ENCODE peak calls at places on chromosomes 13 and 19, in ten cellular contexts. A, F, S, K, W, N, R, V, H and Y are unnamed samples.

GRCh38 chr13:29791997-29792775 is 58.2 kb downstream of the UBL3 start:
- DNase-seq in S (no peak), V (no peak), N (no peak), H (no peak), W (peak; percentile 24), K (no peak), A (no peak), F (no peak), R (no peak), Y (no peak)

GRCh38 chr13:101303512-101303911 is 112.8 kb downstream of the NALCN start:
- DNase-seq in W (no peak), V (no peak), H (no peak), A (no peak), K (no peak), F (no peak), S (no peak), R (no peak), N (no peak), Y (no peak)

GRCh38 chr19:35211545-35212230 is 16.9 kb downstream of the FAM187B start:
- DNase-seq in K (peak; percentile 53), F (peak; percentile 89), V (peak; percentile 80), W (no peak), N (no peak), A (no peak), S (peak; percentile 77), R (no peak), H (peak; percentile 68), Y (no peak)

GRCh38 chr19:16193466-16193865 is 4.2 kb upstream of the AP1M1 start:
- DNase-seq in R (no peak), A (no peak), N (no peak), K (no peak), V (no peak), F (no peak), H (no peak), S (peak; percentile 33), W (no peak), Y (no peak)

GRCh38 chr13:44403720-44404063 is 30.1 kb downstream of the SERP2 start:
- DNase-seq in H (no peak), N (no peak), K (no peak), V (no peak), A (no peak), R (no peak), S (no peak), F (no peak), W (no peak), Y (no peak)

GRCh38 chr19:519449-519865 is 12.1 kb upstream of the CDC34 start:
- DNase-seq in A (no peak), N (no peak), F (no peak), R (no peak), K (no peak), V (no peak), H (no peak), W (no peak), S (no peak), Y (no peak)

GRCh38 chr13:114099918-114100445 is 32.4 kb downstream of the RASA3 start:
- DNase-seq in F (no peak), V (no peak), W (peak; percentile 41), K (no peak), S (peak; percentile 67), A (no peak), H (no peak), N (no peak), R (peak; percentile 45), Y (no peak)

GRCh38 chr13:50244913-50245574 is 229.8 kb downstream of the KCNRG start:
- DNase-seq in F (peak; percentile 86), V (no peak), S (no peak), W (peak; percentile 88), N (no peak), A (peak; percentile 14), H (no peak), K (peak; percentile 32), R (peak; percentile 64), Y (peak; percentile 83)

GRCh38 chr13:97279913-97280312 is 57.8 kb downstream of the MBNL2 start:
- DNase-seq in K (no peak), R (no peak), S (no peak), A (no peak), W (peak; percentile 68), V (no peak), H (no peak), N (no peak), F (no peak), Y (no peak)

GRCh38 chr19:23772668-23773063 is 14.0 kb upstream of the ZNF681 start:
- DNase-seq in S (no peak), A (no peak), R (no peak), V (no peak), H (no peak), W (no peak), K (no peak), N (no peak), F (no peak), Y (no peak)

GRCh38 chr13:27203854-27204253 is 32.2 kb upstream of the USP12 start:
- DNase-seq in H (no peak), F (no peak), K (no peak), R (no peak), A (no peak), S (no peak), W (peak; percentile 58), N (no peak), V (no peak), Y (no peak)

GRCh38 chr13:71870036-71870435 is 3.0 kb upstream of the DACH1 start:
- DNase-seq in F (no peak), K (no peak), S (no peak), W (no peak), R (no peak), V (no peak), N (no peak), H (no peak), A (no peak), Y (no peak)

GRCh38 chr19:45954132-45954531 is 19.5 kb downstream of the NOVA2 start:
- DNase-seq in K (no peak), V (no peak), H (no peak), S (no peak), A (no peak), F (no peak), W (no peak), N (no peak), R (no peak), Y (no peak)

GRCh38 chr13:34391071-34391470 is 551.0 kb upstream of the NBEA start:
- DNase-seq in H (no peak), S (no peak), V (no peak), N (no peak), R (no peak), W (peak; percentile 52), K (no peak), A (no peak), F (no peak), Y (peak; percentile 42)

GRCh38 chr19:33393286-33394005 is 19.9 kb downstream of the CEBPG start:
- DNase-seq in W (no peak), H (no peak), S (peak; percentile 64), N (no peak), R (no peak), F (no peak), V (no peak), A (no peak), K (no peak), Y (no peak)

GRCh38 chr19:55311797-55312196 is 13.3 kb downstream of the TMEM150B start:
- DNase-seq in R (no peak), H (no peak), F (no peak), S (no peak), V (no peak), N (no peak), W (no peak), K (no peak), A (no peak), Y (no peak)

GRCh38 chr19:1132625-1133383 is 29.0 kb downstream of the GPX4 start:
- DNase-seq in W (no peak), H (no peak), R (no peak), V (no peak), K (no peak), N (no peak), S (no peak), A (no peak), F (peak; percentile 67), Y (no peak)

GRCh38 chr13:46324976-46325375 is 62.1 kb downstream of the RUBCNL start:
- DNase-seq in V (no peak), F (no peak), H (no peak), S (no peak), N (no peak), W (peak; percentile 35), A (no peak), K (no peak), R (no peak), Y (no peak)

GRCh38 chr19:49331616-49332055 is 3.6 kb upstream of the CD37 start:
- DNase-seq in H (peak; percentile 30), S (peak; percentile 59), R (peak; percentile 49), K (peak; percentile 60), F (peak; percentile 81), A (no peak), W (peak; percentile 83), N (no peak), V (peak; percentile 43), Y (peak; percentile 70)

GRCh38 chr19:18152817-18153554 is at the start of gene PIK3R2:
- DNase-seq in N (peak; percentile 81), W (peak; percentile 99), V (peak; percentile 100), F (peak; percentile 100), K (peak; percentile 100), S (peak; percentile 100), A (peak; percentile 99), H (peak; percentile 99), R (peak; percentile 100), Y (peak; percentile 82)

GRCh38 chr13:110637747-110638146 is 22.4 kb downstream of the NAXD start:
- DNase-seq in H (no peak), W (no peak), N (no peak), A (no peak), S (no peak), K (no peak), F (no peak), R (no peak), V (no peak), Y (no peak)

GRCh38 chr19:43984687-43985000 is 656 bp downstream of the ZNF155 start:
- DNase-seq in V (no peak), A (no peak), N (no peak), K (peak; percentile 25), H (no peak), R (no peak), S (no peak), F (no peak), W (peak; percentile 11), Y (no peak)

GRCh38 chr19:58317481-58318072 is 9.2 kb upstream of the ZSCAN22 start:
- DNase-seq in W (peak; percentile 63), V (no peak), R (no peak), A (no peak), F (no peak), N (no peak), K (no peak), S (no peak), H (no peak), Y (no peak)

GRCh38 chr13:108419768-108420167 is 150.2 kb downstream of the TNFSF13B start:
- DNase-seq in R (no peak), A (no peak), N (no peak), F (no peak), H (no peak), V (no peak), S (no peak), W (no peak), K (no peak), Y (no peak)

GRCh38 chr19:16627194-16627927 is 643 bp downstream of the MED26 start:
- DNase-seq in R (no peak), A (no peak), K (peak; percentile 26), F (peak; percentile 52), S (peak; percentile 70), W (peak; percentile 18), V (peak; percentile 2), N (no peak), H (no peak), Y (no peak)

GRCh38 chr13:82747331-82747730 is 1134.9 kb downstream of the SLITRK1 start:
- DNase-seq in A (no peak), H (no peak), F (no peak), V (no peak), W (peak; percentile 22), K (no peak), R (no peak), N (no peak), S (no peak), Y (no peak)

GRCh38 chr19:38742906-38743305 is 1.4 kb downstream of the CAPN12 start:
- DNase-seq in K (no peak), A (no peak), W (no peak), F (no peak), H (no peak), S (no peak), R (no peak), V (no peak), N (no peak), Y (no peak)

GRCh38 chr13:60265566-60265965 is 101.8 kb upstream of the DIAPH3 start:
- DNase-seq in K (no peak), S (no peak), F (no peak), H (no peak), R (no peak), N (no peak), W (no peak), A (no peak), V (no peak), Y (no peak)